ENCODE peak calls at places on chromosomes 7 and 10, in ten cellular contexts. Z is H9, Y is right lobe of liver, V is mesothelial cell of epicardium, Q is astrocyte of the spinal cord, L is omental fat pad, X is epithelial cell of esophagus, C is cardiac fibroblast, S is upper lobe of right lung, J is colonic mucosa. H is an unnamed sample.

GRCh38 chr7:46153951-46154787 is 233.1 kb upstream of the IGFBP3 start:
- DNase-seq in Z (no peak), Y (peak), V (no peak), Q (no peak), L (no peak), X (peak), C (no peak), S (no peak), J (no peak), H (no peak)

GRCh38 chr7:147894271-147894670 is 696.3 kb upstream of the C7orf33 start:
- DNase-seq in Z (peak), Y (no peak), V (no peak), Q (no peak), L (no peak), X (no peak), C (peak), S (no peak), J (no peak), H (no peak)

GRCh38 chr10:114631678-114632417 is 26.2 kb downstream of the ABLIM1 start:
- DNase-seq in Z (peak), Y (peak), V (peak), Q (peak), L (no peak), X (no peak), C (peak), S (peak), J (peak), H (peak)

GRCh38 chr7:129295015-129295423 is 70.2 kb downstream of the AHCYL2 start:
- DNase-seq in Z (no peak), Y (no peak), V (no peak), Q (peak), L (no peak), X (peak), C (peak), S (no peak), J (no peak), H (no peak)

GRCh38 chr10:17662193-17663138 is 18.5 kb downstream of the STAM start:
- DNase-seq in Z (no peak), Y (no peak), V (no peak), Q (no peak), L (no peak), X (no peak), C (no peak), S (no peak), J (no peak), H (no peak)

GRCh38 chr10:14039968-14040668 is 290.6 kb downstream of the FRMD4A start:
- DNase-seq in Z (no peak), Y (no peak), V (no peak), Q (peak), L (no peak), X (no peak), C (peak), S (no peak), J (no peak), H (no peak)

GRCh38 chr7:148079206-148079605 is 511.4 kb upstream of the C7orf33 start:
- DNase-seq in Z (no peak), Y (no peak), V (no peak), Q (no peak), L (no peak), X (no peak), C (no peak), S (no peak), J (no peak), H (no peak)

GRCh38 chr10:132665946-132666732 is 119.8 kb downstream of the NKX6-2 start:
- DNase-seq in Z (no peak), Y (no peak), V (no peak), Q (peak), L (no peak), X (peak), C (peak), S (no peak), J (no peak), H (no peak)

GRCh38 chr7:936131-937054 is 18.1 kb downstream of the ADAP1 start:
- DNase-seq in Z (no peak), Y (no peak), V (peak), Q (peak), L (no peak), X (peak), C (no peak), S (peak), J (no peak), H (no peak)

GRCh38 chr10:33746878-33747277 is 412.4 kb upstream of the NRP1 start:
- DNase-seq in Z (no peak), Y (no peak), V (no peak), Q (peak), L (no peak), X (no peak), C (peak), S (no peak), J (no peak), H (no peak)

GRCh38 chr7:47327698-47328391 is 254.1 kb downstream of the TNS3 start:
- DNase-seq in Z (peak), Y (peak), V (peak), Q (peak), L (no peak), X (peak), C (peak), S (peak), J (peak), H (peak)

GRCh38 chr7:119090851-119091250 is 866.3 kb downstream of the ANKRD7 start:
- DNase-seq in Z (no peak), Y (no peak), V (no peak), Q (peak), L (no peak), X (peak), C (no peak), S (no peak), J (no peak), H (no peak)

GRCh38 chr10:69499726-69500689 is 48.7 kb downstream of the TSPAN15 start:
- DNase-seq in Z (no peak), Y (no peak), V (no peak), Q (no peak), L (no peak), X (no peak), C (no peak), S (peak), J (no peak), H (no peak)

GRCh38 chr7:111051832-111052231 is 39.1 kb upstream of the LRRN3 start:
- DNase-seq in Z (no peak), Y (no peak), V (no peak), Q (no peak), L (no peak), X (no peak), C (no peak), S (no peak), J (no peak), H (no peak)

GRCh38 chr10:77846718-77847311 is 79.7 kb downstream of the DLG5 start:
- DNase-seq in Z (peak), Y (peak), V (peak), Q (peak), L (peak), X (peak), C (peak), S (peak), J (peak), H (peak)

GRCh38 chr7:80324032-80324431 is 187.8 kb downstream of the GNAT3 start:
- DNase-seq in Z (no peak), Y (no peak), V (peak), Q (peak), L (no peak), X (peak), C (peak), S (no peak), J (no peak), H (no peak)

GRCh38 chr10:23479798-23480473 is 41.1 kb downstream of the OTUD1 start:
- DNase-seq in Z (no peak), Y (no peak), V (no peak), Q (no peak), L (no peak), X (no peak), C (no peak), S (no peak), J (no peak), H (no peak)

GRCh38 chr7:88184848-88185304 is 35.0 kb downstream of the SRI start:
- DNase-seq in Z (no peak), Y (no peak), V (no peak), Q (peak), L (no peak), X (peak), C (peak), S (no peak), J (no peak), H (no peak)

GRCh38 chr10:17599089-17599488 is 18.1 kb downstream of the HACD1 start:
- DNase-seq in Z (no peak), Y (no peak), V (no peak), Q (peak), L (no peak), X (peak), C (peak), S (no peak), J (no peak), H (no peak)

GRCh38 chr10:88289342-88289741 is 293.8 kb downstream of the RNLS start:
- DNase-seq in Z (no peak), Y (no peak), V (no peak), Q (no peak), L (no peak), X (peak), C (no peak), S (no peak), J (no peak), H (no peak)

GRCh38 chr7:22884911-22885823 is 62.5 kb upstream of the TOMM7 start:
- DNase-seq in Z (no peak), Y (no peak), V (no peak), Q (no peak), L (no peak), X (no peak), C (no peak), S (no peak), J (no peak), H (no peak)

GRCh38 chr10:34294137-34294536 is 521.0 kb downstream of the PARD3 start:
- DNase-seq in Z (no peak), Y (no peak), V (no peak), Q (no peak), L (no peak), X (no peak), C (no peak), S (no peak), J (no peak), H (no peak)

DNA sequence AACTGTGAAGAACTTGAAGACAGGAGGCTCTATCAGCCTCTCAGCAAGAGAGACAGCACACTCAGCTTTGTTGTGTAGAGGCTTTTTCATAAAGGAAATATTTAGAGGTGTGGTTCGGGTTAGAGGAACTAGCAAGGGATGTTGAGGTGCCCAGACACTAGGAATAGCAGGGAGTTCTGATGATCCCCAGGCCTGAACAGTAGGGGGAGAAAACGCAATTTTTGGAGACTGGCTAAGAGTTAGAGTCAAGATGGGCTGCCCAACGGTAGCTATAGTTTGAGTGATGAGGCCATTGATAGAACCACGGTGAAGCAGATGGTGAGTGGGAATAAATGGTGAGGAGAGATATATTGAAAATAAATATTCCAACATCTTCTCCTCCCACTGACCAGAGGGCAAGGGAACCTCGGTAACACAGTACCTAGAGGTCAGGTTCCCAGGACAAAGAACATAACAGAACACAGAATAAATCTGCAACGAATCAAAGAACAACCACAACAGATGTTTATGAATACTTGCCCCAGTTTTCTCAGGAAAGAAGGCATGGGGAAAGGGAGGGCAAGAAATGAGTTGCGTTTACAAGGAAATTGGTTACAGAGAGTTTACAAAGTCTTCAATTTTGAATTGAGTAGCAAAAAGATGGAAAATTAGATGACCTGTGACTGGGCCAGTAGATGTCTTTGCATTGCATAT is 24.2 kb upstream of the BPGM start:
- DNase-seq in Z (no peak), Y (no peak), V (no peak), Q (no peak), L (no peak), X (no peak), C (no peak), S (no peak), J (no peak), H (no peak)
- TF ChIP-seq CTCF in Z (no peak), Y (no peak), V (no peak), Q (no peak), L (no peak), X (no peak), C (no peak), S (no peak), J (no peak), H (no peak)

GRCh38 chr10:108899686-108900085 is 1023.6 kb downstream of the XPNPEP1 start:
- DNase-seq in Z (no peak), Y (no peak), V (no peak), Q (no peak), L (no peak), X (no peak), C (no peak), S (no peak), J (no peak), H (no peak)
- TF ChIP-seq CTCF in Z (peak), Y (no peak), V (no peak), Q (no peak), L (no peak), X (no peak), C (no peak), S (no peak), J (no peak), H (no peak)

GRCh38 chr7:28615091-28615490 is 202.8 kb downstream of the CREB5 start:
- DNase-seq in Z (peak), Y (no peak), V (no peak), Q (no peak), L (no peak), X (no peak), C (no peak), S (no peak), J (no peak), H (no peak)
- TF ChIP-seq CTCF in Z (peak), Y (no peak), V (no peak), Q (peak), L (no peak), X (no peak), C (no peak), S (no peak), J (no peak), H (peak)

DNA sequence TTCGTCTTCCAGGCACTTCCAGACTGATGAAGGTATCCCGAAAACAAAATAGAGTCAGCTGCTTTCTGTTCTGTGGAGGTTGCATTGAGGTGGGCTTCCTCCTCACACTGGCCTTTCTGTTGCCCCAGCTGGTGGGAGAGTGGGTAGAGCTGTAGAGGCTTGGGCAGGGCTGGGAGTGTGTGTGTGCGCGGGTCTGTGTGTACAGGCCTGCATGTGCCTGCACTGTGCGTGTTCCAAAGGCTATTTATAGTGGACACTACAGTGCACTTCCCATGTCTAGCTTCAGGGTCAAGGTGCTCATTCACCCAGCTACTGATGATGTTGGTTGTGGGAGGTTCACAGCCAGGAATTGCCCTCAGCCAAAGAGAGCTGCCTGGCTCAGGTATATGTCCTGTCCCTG is 260.1 kb upstream of the HABP2 start:
- DNase-seq in Z (no peak), Y (no peak), V (no peak), Q (no peak), L (no peak), X (no peak), C (no peak), S (no peak), J (no peak), H (no peak)
- TF ChIP-seq CTCF in Z (no peak), Y (no peak), V (no peak), Q (no peak), L (no peak), X (no peak), C (no peak), S (no peak), J (no peak), H (no peak)

DNA sequence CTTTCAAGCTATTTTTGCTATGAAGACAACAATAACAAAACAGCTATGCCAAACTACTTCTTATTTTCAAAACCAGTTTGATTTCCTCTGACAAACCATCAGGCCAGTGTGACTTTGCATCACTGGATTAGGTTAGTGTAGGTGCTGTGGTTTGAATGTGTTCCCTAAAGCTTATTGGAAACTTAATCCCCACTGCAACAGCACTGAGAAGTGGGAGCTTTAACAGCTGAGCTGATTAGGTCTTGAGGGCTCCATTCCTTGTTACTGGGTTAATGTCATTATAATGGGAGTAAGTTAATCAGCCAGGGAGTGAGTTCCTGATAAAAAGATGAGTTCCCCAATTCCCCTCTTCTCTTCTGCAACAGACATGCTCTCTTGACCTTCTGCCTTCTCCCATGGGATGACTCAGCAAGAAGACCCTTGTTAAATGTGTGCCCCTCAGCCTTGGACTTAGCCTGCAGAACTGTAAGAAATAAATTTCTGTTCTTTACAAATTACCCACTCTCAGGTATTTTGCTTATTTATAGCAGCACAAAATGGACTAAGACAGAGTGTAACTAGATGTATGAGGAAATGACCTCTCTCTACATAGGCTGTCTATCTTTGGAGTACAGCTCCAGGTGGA is 186.8 kb downstream of the CTTNBP2 start:
- DNase-seq in Z (no peak), Y (no peak), V (no peak), Q (no peak), L (no peak), X (peak), C (no peak), S (no peak), J (no peak), H (no peak)
- TF ChIP-seq CTCF in Z (no peak), Y (no peak), V (no peak), Q (no peak), L (no peak), X (no peak), C (no peak), S (no peak), J (no peak), H (no peak)